ENCODE peak calls at places on chromosome 19, in seven cellular contexts. F is uterus, X is suprapubic skin, O is K562, M is esophagus muscularis mucosa, A is stomach, C is adrenal gland. G is an unnamed sample.
A peak's percentile ranks its signal among the peaks of the same experiment; 100 is the strongest.

GRCh38 chr19:10915511-10916091 is 12.8 kb downstream of the YIPF2 start:
- DNase-seq in F (no peak), X (no peak), O (no peak), M (no peak), A (peak; percentile 38), C (peak; percentile 87), G (peak; percentile 91)

GRCh38 chr19:30895946-30896345 is 453.3 kb downstream of the TSHZ3 start:
- DNase-seq in F (no peak), X (no peak), O (no peak), M (no peak), A (no peak), C (no peak), G (no peak)

GRCh38 chr19:38812004-38812840 is 523 bp downstream of the LGALS4 start:
- DNase-seq in F (no peak), X (no peak), O (peak; percentile 6), M (no peak), A (no peak), C (no peak), G (no peak)

GRCh38 chr19:40611096-40611495 is 9.9 kb downstream of the LTBP4 start:
- DNase-seq in F (no peak), X (no peak), O (no peak), M (no peak), A (peak; percentile 52), C (no peak), G (no peak)

GRCh38 chr19:46181386-46181774 is 33.3 kb downstream of the IGFL2 start:
- DNase-seq in F (no peak), X (no peak), O (no peak), M (no peak), A (no peak), C (no peak), G (peak; percentile 26)

GRCh38 chr19:8611890-8612806 is 1.6 kb upstream of the ADAMTS10 start:
- DNase-seq in F (peak; percentile 76), X (peak; percentile 86), O (no peak), M (no peak), A (no peak), C (peak; percentile 82), G (peak; percentile 83)

GRCh38 chr19:11288349-11288748 is 7.6 kb upstream of the TSPAN16 start:
- DNase-seq in F (no peak), X (no peak), O (no peak), M (no peak), A (no peak), C (no peak), G (no peak)

GRCh38 chr19:34985249-34986022 is 14.7 kb upstream of the GRAMD1A start:
- DNase-seq in F (peak; percentile 58), X (peak; percentile 76), O (no peak), M (no peak), A (peak; percentile 57), C (peak; percentile 71), G (no peak)

GRCh38 chr19:3809881-3810707 is 23.9 kb upstream of the MATK start:
- DNase-seq in F (no peak), X (no peak), O (no peak), M (no peak), A (no peak), C (no peak), G (no peak)

GRCh38 chr19:4851551-4852290 is 15.7 kb downstream of the PLIN3 start:
- DNase-seq in F (peak; percentile 72), X (peak; percentile 87), O (peak; percentile 82), M (no peak), A (peak; percentile 72), C (peak; percentile 68), G (peak; percentile 62)

GRCh38 chr19:31214086-31214485 is 135.2 kb downstream of the TSHZ3 start:
- DNase-seq in F (peak; percentile 49), X (peak; percentile 86), O (peak; percentile 23), M (no peak), A (peak; percentile 63), C (peak; percentile 48), G (peak; percentile 93)

GRCh38 chr19:5905072-5905778 is 553 bp downstream of the VMAC start:
- DNase-seq in F (no peak), X (no peak), O (no peak), M (no peak), A (no peak), C (peak; percentile 30), G (no peak)

GRCh38 chr19:506404-507285 is 652 bp upstream of the TPGS1 start:
- DNase-seq in F (peak; percentile 100), X (peak; percentile 99), O (peak; percentile 96), M (peak; percentile 99), A (peak; percentile 99), C (peak; percentile 99), G (peak; percentile 99)

GRCh38 chr19:42246143-42246868 is 3.9 kb upstream of the GSK3A start:
- DNase-seq in F (peak; percentile 85), X (peak; percentile 91), O (peak; percentile 48), M (peak; percentile 93), A (peak; percentile 73), C (peak; percentile 92), G (peak; percentile 87)

GRCh38 chr19:42246869-42247630 is 4.6 kb upstream of the GSK3A start:
- DNase-seq in F (peak; percentile 31), X (no peak), O (no peak), M (peak; percentile 90), A (no peak), C (peak; percentile 75), G (no peak)

GRCh38 chr19:42242071-42242511 is 311 bp downstream of the GSK3A start:
- DNase-seq in F (peak; percentile 39), X (peak; percentile 79), O (no peak), M (no peak), A (no peak), C (peak; percentile 47), G (no peak)

GRCh38 chr19:42242512-42243409 is at the start of gene GSK3A:
- DNase-seq in F (peak; percentile 99), X (peak; percentile 99), O (peak; percentile 82), M (peak; percentile 99), A (peak; percentile 98), C (peak; percentile 99), G (peak; percentile 97)

DNA sequence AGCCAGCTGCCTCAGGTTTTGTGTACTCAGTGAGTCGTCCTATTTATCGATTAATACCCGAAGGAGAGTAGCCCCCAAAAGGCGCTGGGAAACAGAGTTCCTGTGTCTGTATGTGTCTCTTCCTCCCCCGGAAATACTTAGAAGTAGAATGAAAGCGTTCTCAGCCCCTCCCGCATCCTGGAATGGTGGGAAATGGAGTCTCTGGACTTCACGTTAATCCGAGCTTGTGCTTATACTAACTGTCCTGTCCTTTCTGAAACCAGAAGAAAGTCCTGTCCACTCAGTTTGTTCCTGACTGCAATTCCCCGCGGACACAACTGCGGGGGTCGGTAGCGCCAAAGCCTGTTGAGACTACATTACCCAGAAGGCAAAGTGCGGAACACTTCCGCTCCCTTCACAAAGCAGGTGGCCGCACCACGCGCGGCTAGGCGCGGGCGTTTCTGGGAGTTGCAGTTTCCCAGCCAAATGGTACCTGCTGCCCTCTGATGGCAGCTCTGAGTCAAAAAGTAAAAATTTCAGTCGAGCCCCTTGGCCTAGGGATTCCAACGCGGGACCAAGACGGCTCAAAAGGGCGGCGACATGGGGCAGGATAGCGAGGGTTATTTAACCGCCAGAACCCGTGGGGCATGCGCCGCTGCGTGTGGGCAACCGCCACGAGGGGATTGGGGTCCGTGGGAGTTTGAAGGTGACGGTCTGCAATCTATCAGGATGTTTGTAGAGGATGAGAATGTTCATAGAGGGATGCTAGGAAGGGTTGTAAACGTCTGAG is 2.2 kb upstream of the GSK3A start:
- DNase-seq in F (peak; percentile 91), X (peak; percentile 96), O (peak; percentile 63), M (peak; percentile 99), A (peak; percentile 92), C (peak; percentile 94), G (peak; percentile 87)
- TF ChIP-seq POLR2A in F (peak; percentile 41), X (peak; percentile 26), O (peak; percentile 63), M (no peak), A (no peak), C (no peak), G (no peak)

GRCh38 chr19:16095071-16095571 is 16.6 kb upstream of the RAB8A start:
- DNase-seq in F (peak; percentile 54), X (no peak), O (no peak), M (no peak), A (no peak), C (no peak), G (no peak)

GRCh38 chr19:16096281-16096855 is 15.3 kb upstream of the RAB8A start:
- DNase-seq in F (no peak), X (no peak), O (no peak), M (no peak), A (no peak), C (no peak), G (no peak)

GRCh38 chr19:16098821-16099220 is 12.9 kb upstream of the RAB8A start:
- DNase-seq in F (no peak), X (no peak), O (no peak), M (no peak), A (no peak), C (no peak), G (no peak)

GRCh38 chr19:16100524-16100923 is 11.2 kb upstream of the RAB8A start:
- DNase-seq in F (no peak), X (no peak), O (no peak), M (no peak), A (no peak), C (no peak), G (no peak)

DNA sequence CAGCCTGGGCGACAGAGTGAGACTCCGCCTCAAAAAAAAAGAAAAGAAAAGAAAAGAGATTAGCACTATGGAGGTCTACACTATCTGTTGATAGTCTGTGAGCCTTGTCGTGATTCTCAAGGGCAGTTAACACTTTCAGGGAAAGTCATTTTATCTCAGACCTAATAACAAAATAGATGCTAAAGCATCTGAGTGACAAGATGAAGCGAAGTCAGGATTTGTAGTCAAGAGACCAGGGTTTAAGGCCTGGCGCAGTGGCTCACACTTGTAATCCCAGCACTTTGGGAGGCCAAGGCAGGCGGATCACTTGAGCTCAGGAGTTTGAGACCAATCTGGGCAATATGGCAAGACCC is 13.3 kb upstream of the RAB8A start:
- DNase-seq in F (no peak), X (no peak), O (no peak), M (no peak), A (no peak), C (no peak), G (no peak)
- TF ChIP-seq POLR2A in F (no peak), X (no peak), O (no peak), M (no peak), A (no peak), C (no peak), G (no peak)

GRCh38 chr19:50793558-50794065 is 3.4 kb downstream of the ACP4 start:
- DNase-seq in F (no peak), X (no peak), O (no peak), M (no peak), A (no peak), C (no peak), G (no peak)
- TF ChIP-seq POLR2A in F (no peak), X (no peak), O (peak; percentile 8), M (no peak), A (no peak), C (no peak), G (peak; percentile 22)

GRCh38 chr19:55644191-55644833 is 863 bp downstream of the ZNF581 start:
- DNase-seq in F (no peak), X (peak; percentile 57), O (no peak), M (no peak), A (no peak), C (no peak), G (no peak)

GRCh38 chr19:55642153-55643002 is 1.1 kb upstream of the ZNF581 start:
- DNase-seq in F (no peak), X (no peak), O (no peak), M (no peak), A (peak; percentile 39), C (peak; percentile 57), G (peak; percentile 82)

GRCh38 chr19:55643733-55644116 is 276 bp downstream of the ZNF581 start:
- DNase-seq in F (no peak), X (no peak), O (peak; percentile 63), M (no peak), A (no peak), C (peak; percentile 43), G (no peak)

GRCh38 chr19:55641376-55642152 is 762 bp downstream of the ZNF580 start:
- DNase-seq in F (no peak), X (no peak), O (no peak), M (no peak), A (no peak), C (peak; percentile 53), G (peak; percentile 95)

GRCh38 chr19:55643003-55643732 is at the start of gene ZNF581:
- DNase-seq in F (peak; percentile 70), X (peak; percentile 90), O (no peak), M (no peak), A (peak; percentile 83), C (peak; percentile 83), G (peak; percentile 100)
- TF ChIP-seq POLR2A in F (peak; percentile 23), X (no peak), O (peak; percentile 68), M (no peak), A (no peak), C (no peak), G (peak; percentile 45)

G was measured in H54.